ENCODE peak calls at places on chromosomes 5 and 9, in ten cellular contexts. W is AG08396; G is BJ; L is HuH-7.5; J is activated T-cell treated with anti-CD3 and anti-CD28 coated beads, Interleukin-2, amount 50 U/mL, for 72 hours; B is stimulated activated CD4-positive, alpha-beta T cell treated with anti-CD3 and anti-CD28 coated beads, Interleukin-15, amount 100 ng/mL, for 1 hour; M is DMS53; S is stimulated activated naive CD4-positive, alpha-beta T cell; X is C1 segment of cervical spinal cord; K is renal cortical epithelial cell. Y is an unnamed sample.

GRCh38 chr5:5055708-5056107 is 84.4 kb upstream of the ADAMTS16 start:
- DNase-seq in L (no peak), K (no peak), S (no peak), X (no peak), W (no peak), B (no peak), J (no peak), M (no peak), G (no peak), Y (no peak)

GRCh38 chr9:131320031-131320685 is 30.6 kb downstream of the PLPP7 start:
- DNase-seq in J (no peak), L (no peak), B (no peak), S (no peak), K (no peak), G (no peak), X (no peak), W (no peak), M (no peak), Y (peak)

GRCh38 chr5:168822745-168823281 is 243.6 kb upstream of the PANK3 start:
- DNase-seq in J (peak), K (no peak), S (no peak), G (no peak), M (no peak), L (no peak), W (no peak), X (no peak), B (no peak), Y (no peak)

GRCh38 chr5:139406960-139407359 is 3.1 kb upstream of the SPATA24 start:
- DNase-seq in M (no peak), K (no peak), B (no peak), L (no peak), J (no peak), W (no peak), X (no peak), G (no peak), S (no peak), Y (no peak)

GRCh38 chr5:109089191-109089590 is 320.6 kb downstream of the PJA2 start:
- DNase-seq in B (no peak), G (no peak), X (no peak), M (no peak), S (no peak), W (no peak), L (no peak), K (no peak), J (no peak), Y (no peak)

GRCh38 chr9:8364021-8364782 is 564.6 kb upstream of the DMAC1 start:
- DNase-seq in G (no peak), L (no peak), S (no peak), K (no peak), X (no peak), B (no peak), J (no peak), M (no peak), W (no peak), Y (no peak)

GRCh38 chr9:134734270-134734669 is 92.7 kb downstream of the COL5A1 start:
- DNase-seq in L (no peak), J (no peak), S (no peak), X (no peak), M (no peak), K (no peak), G (no peak), W (peak), B (no peak), Y (no peak)

GRCh38 chr9:90009447-90009846 is 404.6 kb downstream of the GADD45G start:
- DNase-seq in J (no peak), W (no peak), X (no peak), S (no peak), B (no peak), L (no peak), M (peak), G (no peak), K (no peak), Y (no peak)

GRCh38 chr9:6184749-6185645 is 30.6 kb upstream of the IL33 start:
- DNase-seq in L (no peak), S (no peak), M (no peak), B (no peak), J (no peak), K (peak), X (no peak), W (peak), G (no peak), Y (no peak)

GRCh38 chr5:179265529-179266290 is 79.6 kb downstream of the ADAMTS2 start:
- DNase-seq in J (no peak), L (no peak), M (no peak), K (peak), X (no peak), B (no peak), G (peak), S (no peak), W (peak), Y (no peak)

GRCh38 chr9:125190371-125190801 is 783 bp upstream of the PPP6C start:
- DNase-seq in M (peak), B (no peak), G (no peak), W (no peak), K (peak), L (no peak), J (peak), X (no peak), S (no peak), Y (no peak)

GRCh38 chr9:129702563-129702962 is 37.1 kb downstream of the PRRX2 start:
- DNase-seq in J (no peak), G (peak), M (peak), X (no peak), L (no peak), B (no peak), W (peak), K (peak), S (no peak), Y (no peak)

GRCh38 chr5:127561254-127561653 is 43.8 kb downstream of the PRRC1 start:
- DNase-seq in L (no peak), J (no peak), B (no peak), K (peak), G (peak), W (peak), S (no peak), M (no peak), X (no peak), Y (no peak)

GRCh38 chr9:132485454-132485853 is 75.4 kb downstream of the CFAP77 start:
- DNase-seq in M (no peak), K (no peak), L (no peak), S (no peak), G (no peak), J (no peak), W (no peak), B (no peak), X (no peak), Y (no peak)

GRCh38 chr5:135553688-135554462 is 18.1 kb upstream of the NEUROG1 start:
- DNase-seq in X (no peak), S (no peak), G (no peak), M (peak), J (no peak), K (peak), W (peak), L (peak), B (no peak), Y (peak)

GRCh38 chr5:176412517-176413254 is 3.7 kb downstream of the CLTB start:
- DNase-seq in S (no peak), B (no peak), W (no peak), L (no peak), M (no peak), J (no peak), X (no peak), G (no peak), K (no peak), Y (no peak)